ENCODE peak calls at places on chromosome 3, in six cellular contexts. D is PC-3, Q is Caco-2, X is RWPE1, O is activated gamma-delta T cell, Y is NCI-H2171 treated with DMSO at 0.1 percent for 48 hours. J is an unnamed sample.

GRCh38 chr3:16311960-16312451 is 47.0 kb downstream of the OXNAD1 start:
- DNase-seq in X (no peak), O (no peak), D (no peak), Y (no peak), Q (no peak), J (no peak)

GRCh38 chr3:179264456-179264855 is 13.5 kb upstream of the KCNMB3 start:
- DNase-seq in D (no peak), X (no peak), Y (no peak), Q (no peak), O (no peak), J (no peak)

GRCh38 chr3:188698436-188698835 is 473.3 kb upstream of the TPRG1 start:
- DNase-seq in O (no peak), Y (no peak), X (no peak), D (no peak), Q (no peak), J (no peak)

GRCh38 chr3:109702252-109702651 is 364.9 kb upstream of the DPPA4 start:
- DNase-seq in Q (no peak), O (no peak), Y (no peak), X (no peak), D (peak), J (no peak)

GRCh38 chr3:158167737-158168469 is 58.0 kb downstream of the RSRC1 start:
- DNase-seq in O (no peak), D (peak), X (peak), Y (no peak), Q (no peak), J (no peak)

GRCh38 chr3:147701195-147701594 is 292.0 kb downstream of the ZIC1 start:
- DNase-seq in X (no peak), O (no peak), Y (no peak), D (no peak), Q (no peak), J (no peak)

GRCh38 chr3:10334461-10334860 is 13.5 kb upstream of the SEC13 start:
- DNase-seq in D (peak), Y (peak), Q (no peak), X (no peak), O (no peak), J (no peak)

GRCh38 chr3:2661078-2661477 is 449.1 kb downstream of the IL5RA start:
- DNase-seq in X (no peak), Y (no peak), D (no peak), O (no peak), Q (no peak), J (no peak)